ENCODE peak calls at places on chromosomes 12 and 14, in four cellular contexts. Z, N, G and T are unnamed samples.

GRCh38 chr12:95881331-95881955 is 22.7 kb downstream of the SNRPF start:
- DNase-seq in Z (peak), N (no peak), G (no peak), T (peak)

GRCh38 chr14:23344481-23344880 is 8.2 kb downstream of the SLC22A17 start:
- DNase-seq in Z (no peak), N (no peak), G (no peak), T (no peak)

GRCh38 chr12:18135086-18135485 is 45.1 kb upstream of the RERGL start:
- DNase-seq in Z (no peak), N (no peak), G (no peak), T (no peak)

GRCh38 chr12:569803-570236 is 93.4 kb downstream of the NINJ2 start:
- DNase-seq in Z (peak), N (peak), G (peak), T (peak)

GRCh38 chr12:131555197-131555820 is 155.6 kb upstream of the SFSWAP start:
- DNase-seq in Z (no peak), N (no peak), G (no peak), T (peak)

GRCh38 chr12:65822732-65823480 is 1.4 kb upstream of the HMGA2 start:
- DNase-seq in Z (no peak), N (no peak), G (no peak), T (no peak)

GRCh38 chr12:87960557-87960956 is 68.6 kb downstream of the C12orf50 start:
- DNase-seq in Z (peak), N (no peak), G (no peak), T (no peak)

GRCh38 chr14:53599221-53599945 is 357.2 kb downstream of the BMP4 start:
- DNase-seq in Z (no peak), N (no peak), G (no peak), T (peak)

GRCh38 chr12:65634626-65635331 is 189.5 kb upstream of the HMGA2 start:
- DNase-seq in Z (no peak), N (no peak), G (no peak), T (no peak)

GRCh38 chr14:93231129-93231979 is 24.3 kb downstream of the UBR7 start:
- DNase-seq in Z (no peak), N (no peak), G (no peak), T (peak)

GRCh38 chr14:22283000-22283399 is 306.0 kb downstream of the DAD1 start:
- DNase-seq in Z (no peak), N (no peak), G (no peak), T (no peak)

GRCh38 chr12:69266045-69266635 is 26.8 kb downstream of the CPSF6 start:
- DNase-seq in Z (peak), N (no peak), G (no peak), T (no peak)

GRCh38 chr12:122395319-122395718 is 27.1 kb downstream of the CLIP1 start:
- DNase-seq in Z (no peak), N (no peak), G (no peak), T (peak)

GRCh38 chr12:25328082-25328712 is 77.5 kb upstream of the KRAS start:
- DNase-seq in Z (peak), N (no peak), G (peak), T (peak)

GRCh38 chr14:95722525-95723190 is 8.7 kb upstream of the TCL1A start:
- DNase-seq in Z (no peak), N (no peak), G (no peak), T (no peak)

GRCh38 chr12:130952106-130952505 is 1.6 kb upstream of the ADGRD1 start:
- DNase-seq in Z (no peak), N (no peak), G (no peak), T (no peak)